ENCODE peak calls at places on chromosome 3, in eight cellular contexts. V, E, G, N, K, I, P and Y are unnamed samples. For H3K4me1, the result is how much of the 10 kb centered on the place peaks cover.

GRCh38 chr3:100710355-100711198 is 1.3 kb downstream of the TFG start:
- DNase-seq in P (no peak), V (peak), E (peak), I (peak), G (peak), N (peak), K (no peak), Y (no peak)

GRCh38 chr3:63344676-63345075 is 66.6 kb downstream of the SYNPR start:
- DNase-seq in I (peak), N (no peak), K (no peak), P (no peak), G (no peak), V (no peak), E (no peak), Y (no peak)

GRCh38 chr3:161222662-161223061 is 1.6 kb downstream of the NMD3 start:
- DNase-seq in I (no peak), V (peak), K (no peak), P (no peak), N (no peak), E (no peak), G (no peak), Y (no peak)

GRCh38 chr3:123919353-123919752 is 35.2 kb upstream of the MYLK start:
- DNase-seq in N (no peak), G (no peak), E (no peak), K (no peak), I (no peak), P (no peak), V (no peak), Y (no peak)

GRCh38 chr3:119644481-119644880 is 15.9 kb downstream of the POPDC2 start:
- DNase-seq in G (no peak), P (no peak), I (no peak), N (no peak), K (no peak), E (no peak), V (no peak), Y (no peak)

GRCh38 chr3:135792174-135792573 is 173.4 kb upstream of the PPP2R3A start:
- DNase-seq in K (no peak), P (no peak), I (peak), E (no peak), N (no peak), G (no peak), V (no peak), Y (no peak)

GRCh38 chr3:7734456-7734855 is 767.2 kb upstream of the LMCD1 start:
- DNase-seq in P (no peak), N (no peak), I (no peak), K (no peak), G (no peak), V (no peak), E (no peak), Y (no peak)

GRCh38 chr3:129398803-129399144 is 29.7 kb downstream of the EFCAB12 start:
- DNase-seq in K (no peak), V (peak), G (peak), N (peak), I (peak), P (no peak), E (no peak), Y (no peak)

GRCh38 chr3:172103724-172104123 is 64.3 kb downstream of the FNDC3B start:
- DNase-seq in V (peak), P (no peak), K (no peak), E (no peak), G (peak), I (no peak), N (no peak), Y (no peak)

GRCh38 chr3:189588061-189588817 is 43.0 kb upstream of the TP63 start:
- DNase-seq in V (no peak), N (no peak), G (no peak), K (no peak), E (no peak), P (no peak), I (no peak), Y (no peak)

GRCh38 chr3:194573680-194574437 is 59.4 kb downstream of the TMEM44 start:
- DNase-seq in G (peak), K (no peak), P (no peak), V (peak), N (peak), I (peak), E (peak), Y (no peak)

GRCh38 chr3:152524198-152525140 is 255.7 kb downstream of the MBNL1 start:
- DNase-seq in I (peak), E (peak), P (no peak), N (peak), V (peak), G (peak), K (no peak), Y (peak)

GRCh38 chr3:139937674-139938279 is 2.8 kb downstream of the CLSTN2 start:
- DNase-seq in K (no peak), E (peak), I (peak), N (no peak), G (peak), P (peak), V (peak), Y (peak)

GRCh38 chr3:36792342-36792741 is 28.0 kb upstream of the DCLK3 start:
- DNase-seq in K (no peak), I (peak), V (peak), N (no peak), E (no peak), G (peak), P (no peak), Y (no peak)

GRCh38 chr3:80018375-80018774 is 250.6 kb upstream of the ROBO1 start:
- DNase-seq in E (no peak), G (no peak), V (no peak), P (no peak), K (no peak), I (no peak), N (no peak), Y (no peak)

GRCh38 chr3:127216415-127217261 is 23.7 kb downstream of the PRR23E start:
- DNase-seq in K (no peak), V (no peak), N (no peak), P (no peak), I (no peak), G (no peak), E (no peak), Y (no peak)

GRCh38 chr3:106485202-106485601 is 616.4 kb upstream of the CBLB start:
- DNase-seq in V (no peak), G (no peak), K (no peak), P (no peak), N (no peak), I (no peak), E (no peak), Y (no peak)
- H3K27ac ChIP-seq in V (no peak), G (no peak), K (no peak), P (no peak), N (no peak), I (no peak), E (no peak), Y (no peak)

GRCh38 chr3:133041524-133041829 is 3.3 kb downstream of the TMEM108 start:
- DNase-seq in V (no peak), E (no peak), P (no peak), I (no peak), K (no peak), G (no peak), N (no peak), Y (no peak)

GRCh38 chr3:133038731-133039398 is 674 bp downstream of the TMEM108 start:
- DNase-seq in V (no peak), P (peak), E (peak), N (no peak), I (peak), K (peak), G (peak), Y (no peak)

GRCh38 chr3:133038089-133038730 is at the start of gene TMEM108:
- DNase-seq in I (peak), K (peak), G (peak), N (peak), E (peak), V (no peak), P (peak), Y (peak)

GRCh38 chr3:133042778-133043177 is 4.6 kb downstream of the TMEM108 start:
- DNase-seq in K (no peak), V (no peak), I (no peak), G (no peak), P (no peak), N (no peak), E (no peak), Y (no peak)

DNA sequence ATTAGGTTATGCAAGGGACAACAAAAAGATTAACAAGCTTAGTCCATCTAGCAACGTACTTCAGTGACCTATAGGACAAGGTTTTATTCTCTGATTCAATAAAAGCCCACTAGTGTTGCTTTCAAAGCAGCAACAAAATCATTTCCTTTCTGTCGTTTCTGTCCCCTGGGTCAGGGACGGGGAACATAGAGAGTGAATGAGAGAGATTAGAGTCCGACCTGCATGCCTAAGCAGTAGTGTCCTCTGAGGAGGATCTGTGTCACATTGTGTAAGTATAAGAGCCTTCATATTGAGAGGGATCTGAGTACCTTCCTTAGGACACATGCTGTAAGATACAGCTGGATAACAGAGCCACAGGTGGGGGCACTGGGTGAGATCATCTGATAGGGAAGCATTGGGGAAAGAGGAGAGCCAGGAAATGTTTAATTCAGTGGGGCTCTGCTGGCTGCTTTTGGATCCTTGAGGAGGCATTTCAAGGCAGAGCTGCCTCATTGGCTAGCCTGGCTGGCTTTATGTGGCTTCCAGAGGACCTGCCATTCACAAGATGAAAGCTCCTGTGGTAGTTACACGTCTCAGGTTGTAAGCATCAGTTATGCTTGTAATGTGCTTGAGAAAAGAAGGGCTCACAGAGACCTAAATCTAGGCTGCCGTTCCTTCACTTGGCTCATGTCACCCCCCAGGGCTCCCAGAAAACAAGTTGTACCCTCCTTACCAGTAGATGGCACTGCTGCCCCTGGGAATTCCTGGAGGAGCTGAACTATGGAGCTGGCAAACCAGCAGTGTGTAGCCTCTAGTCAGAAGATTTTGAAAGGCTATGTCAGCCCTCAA is 2.7 kb downstream of the TMEM108 start:
- DNase-seq in K (peak), P (peak), N (peak), V (peak), E (peak), G (peak), I (peak), Y (peak)
- TF ChIP-seq CTCF in K (peak), P (peak), N (peak), V (peak), E (peak), G (peak), I (peak), Y (peak)

GRCh38 chr3:42703695-42704025 is 1.1 kb upstream of the HHATL start:
- DNase-seq in V (no peak), E (no peak), P (no peak), G (no peak), I (no peak), N (no peak), K (no peak), Y (no peak)

GRCh38 chr3:42702982-42703694 is 540 bp upstream of the HHATL start:
- DNase-seq in E (no peak), K (no peak), V (no peak), N (no peak), P (no peak), G (no peak), I (no peak), Y (no peak)

GRCh38 chr3:42700366-42701288 is 2.0 kb downstream of the HHATL start:
- DNase-seq in I (no peak), P (no peak), G (no peak), N (no peak), V (no peak), E (no peak), K (no peak), Y (no peak)

GRCh38 chr3:42701371-42702065 is 1.1 kb downstream of the HHATL start:
- DNase-seq in G (peak), I (peak), N (no peak), V (peak), E (peak), K (peak), P (no peak), Y (no peak)

GRCh38 chr3:42702066-42702951 is at the start of gene HHATL:
- DNase-seq in N (no peak), G (peak), K (peak), E (peak), I (no peak), P (no peak), V (no peak), Y (no peak)
- H3K4me1 ChIP-seq in N (under half), G (under half), K (half or more), E (half or more), I (under half), P (under half), V (under half), Y (under half)

GRCh38 chr3:177932346-177932745 is 603.9 kb upstream of the KCNMB2 start:
- DNase-seq in N (no peak), V (no peak), K (no peak), E (no peak), P (no peak), I (no peak), G (no peak), Y (no peak)

GRCh38 chr3:177931346-177931745 is 604.9 kb upstream of the KCNMB2 start:
- DNase-seq in I (no peak), E (no peak), P (no peak), K (no peak), N (no peak), G (no peak), V (no peak), Y (no peak)

GRCh38 chr3:177934001-177934891 is 602.0 kb upstream of the KCNMB2 start:
- DNase-seq in E (no peak), G (peak), N (no peak), V (no peak), I (peak), K (no peak), P (no peak), Y (no peak)

GRCh38 chr3:177935008-177935407 is 601.2 kb upstream of the KCNMB2 start:
- DNase-seq in G (peak), E (no peak), K (no peak), V (no peak), P (no peak), N (no peak), I (no peak), Y (no peak)

GRCh38 chr3:177932750-177933660 is 603.2 kb upstream of the KCNMB2 start:
- DNase-seq in K (no peak), I (no peak), E (no peak), P (no peak), G (no peak), N (no peak), V (no peak), Y (no peak)
- H3K27ac ChIP-seq in K (no peak), I (no peak), E (no peak), P (no peak), G (no peak), N (no peak), V (no peak), Y (no peak)

GRCh38 chr3:12585970-12586369 is 29.1 kb downstream of the MKRN2 start:
- DNase-seq in N (no peak), G (no peak), P (no peak), K (no peak), V (no peak), I (no peak), E (no peak), Y (no peak)

GRCh38 chr3:12590096-12590495 is 33.2 kb downstream of the MKRN2 start:
- DNase-seq in I (no peak), V (no peak), K (no peak), P (no peak), G (no peak), N (no peak), E (no peak), Y (no peak)

GRCh38 chr3:12586403-12586802 is 29.5 kb downstream of the MKRN2 start:
- DNase-seq in P (no peak), V (no peak), I (no peak), K (no peak), N (no peak), E (no peak), G (no peak), Y (no peak)

GRCh38 chr3:12588674-12589054 is 31.8 kb downstream of the MKRN2 start:
- DNase-seq in E (no peak), G (no peak), V (no peak), P (no peak), I (no peak), N (no peak), K (no peak), Y (no peak)

DNA sequence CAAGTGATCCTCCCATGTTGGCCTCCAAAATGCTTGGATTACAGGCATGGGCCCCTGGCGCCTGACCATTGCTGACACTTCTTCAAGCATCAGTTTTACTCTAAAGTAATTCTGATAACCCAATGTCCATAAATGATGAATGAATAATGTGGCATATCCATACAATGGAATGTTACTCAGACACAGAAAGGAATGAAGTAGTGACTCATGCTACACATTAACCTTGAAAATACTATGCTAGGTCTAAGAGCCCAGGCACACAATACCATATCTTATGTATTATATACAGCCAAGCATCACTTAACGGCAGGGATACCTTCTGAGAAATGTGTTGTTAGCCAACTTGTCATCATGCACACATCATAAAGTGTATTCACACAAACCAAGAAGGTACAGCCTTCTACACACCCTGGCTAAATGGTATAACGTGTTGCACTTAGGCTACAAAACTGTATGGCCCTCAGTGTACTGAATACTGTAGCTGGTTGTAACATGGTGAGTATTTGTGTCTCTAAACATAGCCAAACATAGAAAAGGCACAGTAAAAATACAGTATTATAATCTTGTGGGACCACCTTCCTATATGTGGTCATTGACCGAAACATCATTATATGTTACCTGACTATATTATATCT is 31.3 kb downstream of the MKRN2 start:
- DNase-seq in V (no peak), P (no peak), N (no peak), G (no peak), K (no peak), I (no peak), E (no peak), Y (no peak)
- TF ChIP-seq CTCF in V (no peak), P (no peak), N (no peak), G (no peak), K (no peak), I (no peak), E (no peak), Y (no peak)

GRCh38 chr3:157844770-157845522 is 261.3 kb downstream of the SHOX2 start:
- DNase-seq in G (no peak), P (no peak), E (no peak), I (no peak), K (no peak), N (no peak), V (no peak), Y (no peak)

GRCh38 chr3:157837341-157837740 is 268.9 kb downstream of the SHOX2 start:
- DNase-seq in V (no peak), P (no peak), I (no peak), G (no peak), E (no peak), K (no peak), N (no peak), Y (no peak)

GRCh38 chr3:157838457-157838856 is 267.8 kb downstream of the SHOX2 start:
- DNase-seq in K (no peak), I (no peak), E (no peak), V (no peak), G (no peak), N (no peak), P (no peak), Y (no peak)

GRCh38 chr3:157836022-157836421 is 270.2 kb downstream of the SHOX2 start:
- DNase-seq in K (no peak), N (no peak), I (no peak), G (no peak), V (no peak), P (no peak), E (no peak), Y (no peak)

GRCh38 chr3:157840513-157840912 is 265.7 kb downstream of the SHOX2 start:
- DNase-seq in K (no peak), P (no peak), N (no peak), I (no peak), E (no peak), G (no peak), V (no peak), Y (no peak)
- H3K4me1 ChIP-seq in K (under half), P (under half), N (under half), I (under half), E (under half), G (under half), V (under half), Y (under half)

DNA sequence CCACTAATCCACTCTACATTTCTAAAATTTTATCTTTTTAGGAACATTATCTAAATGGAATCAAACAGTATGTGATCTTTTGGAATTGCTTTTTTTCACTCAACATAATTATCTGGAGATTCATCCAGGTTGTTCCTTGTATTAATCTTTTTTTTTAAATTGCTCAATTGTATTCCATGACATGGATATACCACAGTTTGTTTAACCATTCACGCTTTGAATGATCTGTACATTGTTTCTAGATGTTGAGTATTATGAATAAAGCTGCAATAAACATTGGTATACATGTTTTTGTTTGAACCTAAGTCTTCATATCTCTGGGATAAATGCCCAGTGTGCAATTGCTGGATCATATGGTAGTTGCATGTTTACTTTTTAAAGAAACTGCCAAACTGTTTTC is 5.5 kb downstream of the CTDSPL start:
- DNase-seq in E (no peak), P (no peak), K (no peak), I (no peak), V (no peak), G (no peak), N (no peak), Y (no peak)
- H3K27ac ChIP-seq in E (no peak), P (no peak), K (no peak), I (no peak), V (no peak), G (no peak), N (no peak), Y (no peak)

DNA sequence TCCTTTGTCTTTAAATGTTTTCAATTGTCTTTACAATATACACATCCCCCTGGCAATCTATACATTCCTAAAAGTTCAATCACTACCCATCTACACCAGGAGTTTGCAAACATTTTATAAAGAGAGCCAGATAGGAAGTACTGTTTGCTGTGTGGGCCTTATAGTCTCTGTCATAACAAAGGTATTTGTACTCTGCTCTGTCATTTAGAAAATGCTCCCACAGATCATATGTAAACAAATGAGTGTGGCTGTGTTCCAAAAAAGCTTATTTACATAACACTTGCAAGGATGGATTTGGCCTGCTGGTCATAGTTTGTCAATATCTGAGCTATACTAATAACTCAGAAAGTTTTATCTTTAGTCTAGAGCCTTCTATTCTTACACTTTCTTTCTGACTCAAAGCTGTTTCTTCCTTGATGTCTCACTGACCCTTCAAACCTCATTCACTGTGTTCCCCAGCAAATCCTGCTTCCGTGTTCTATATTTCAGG is 511.9 kb downstream of the GBE1 start:
- DNase-seq in I (no peak), V (no peak), N (no peak), G (no peak), E (no peak), K (no peak), P (no peak), Y (no peak)
- TF ChIP-seq CTCF in I (no peak), V (no peak), N (no peak), G (no peak), E (no peak), K (no peak), P (no peak), Y (no peak)